ENCODE peak calls at places on chromosomes 11 and 22, in four cellular contexts. V is caudate nucleus, F is omental fat pad, T is NCI-H1092 treated with DMSO at 0.1 percent for 48 hours. W is an unnamed sample.

GRCh38 chr11:123507043-123507442 is 77.0 kb downstream of the GRAMD1B start:
- DNase-seq in T (no peak), F (no peak), V (no peak), W (no peak)

GRCh38 chr22:37664249-37665101 is 6.0 kb downstream of the PDXP start:
- DNase-seq in V (peak), F (no peak), T (no peak), W (peak)

GRCh38 chr11:81892770-81893635 is 840.7 kb downstream of the FAM181B start:
- DNase-seq in F (no peak), V (no peak), T (no peak), W (no peak)

GRCh38 chr11:12818333-12819015 is 144.3 kb downstream of the TEAD1 start:
- DNase-seq in T (no peak), V (no peak), F (no peak), W (no peak)

GRCh38 chr22:24413271-24413670 is 14.1 kb upstream of the ADORA2A start:
- DNase-seq in F (no peak), T (no peak), V (no peak), W (no peak)

GRCh38 chr11:100914415-100914814 is 215.2 kb downstream of the PGR start:
- DNase-seq in F (no peak), T (no peak), V (no peak), W (no peak)

GRCh38 chr22:26529345-26529744 is 17.1 kb upstream of the TFIP11 start:
- DNase-seq in V (no peak), F (no peak), T (peak), W (no peak)

GRCh38 chr11:1116666-1117390 is 40.9 kb upstream of the MUC5AC start:
- DNase-seq in V (no peak), F (no peak), T (no peak), W (no peak)

GRCh38 chr11:95498731-95499396 is 267.9 kb upstream of the SESN3 start:
- DNase-seq in T (no peak), F (no peak), V (no peak), W (no peak)

GRCh38 chr22:49705631-49706352 is 121.9 kb downstream of the BRD1 start:
- DNase-seq in F (no peak), V (no peak), T (no peak), W (no peak)

GRCh38 chr22:20128902-20129746 is 2.5 kb upstream of the ZDHHC8 start:
- DNase-seq in T (no peak), V (no peak), F (no peak), W (peak)

GRCh38 chr11:34905666-34906065 is 10.5 kb downstream of the APIP start:
- DNase-seq in V (no peak), T (no peak), F (no peak), W (no peak)

GRCh38 chr11:15158351-15159015 is 43.8 kb downstream of the INSC start:
- DNase-seq in V (no peak), T (no peak), F (no peak), W (no peak)

GRCh38 chr11:126594921-126595367 is 239.5 kb downstream of the ST3GAL4 start:
- DNase-seq in V (no peak), T (peak), F (no peak), W (no peak)

GRCh38 chr11:18775492-18776292 is 15.9 kb downstream of the PTPN5 start:
- DNase-seq in T (no peak), V (no peak), F (no peak), W (peak)

GRCh38 chr11:77115956-77116355 is 12.1 kb upstream of the MYO7A start:
- DNase-seq in T (no peak), F (no peak), V (no peak), W (no peak)

GRCh38 chr11:33933607-33934006 is 41.7 kb upstream of the LMO2 start:
- DNase-seq in T (no peak), F (no peak), V (no peak), W (no peak)

GRCh38 chr11:111982019-111982464 is 43.2 kb upstream of the DLAT start:
- DNase-seq in F (no peak), T (peak), V (no peak), W (peak)

GRCh38 chr22:45970709-45971388 is 6.1 kb downstream of the WNT7B start:
- DNase-seq in V (no peak), T (no peak), F (no peak), W (no peak)

GRCh38 chr11:57778318-57779037 is 16.9 kb downstream of the CTNND1 start:
- DNase-seq in T (peak), F (peak), V (peak), W (peak)

GRCh38 chr11:57131080-57131790 is 50.5 kb upstream of the LRRC55 start:
- DNase-seq in F (no peak), V (no peak), T (peak), W (peak)

GRCh38 chr11:118552341-118552740 is 13.4 kb downstream of the IFT46 start:
- DNase-seq in F (no peak), T (no peak), V (no peak), W (no peak)

GRCh38 chr11:33737362-33737821 is 1.2 kb upstream of the CD59 start:
- DNase-seq in V (no peak), T (no peak), F (no peak), W (no peak)